ENCODE peak calls at places on chromosomes 2 and 18, in seven cellular contexts. R is NCI-H1092, I is NCI-H510A treated with DMSO at 0.1 percent for 48 hours, V is cardiac muscle cell, X is colonic mucosa, J is AG04450, N is T-helper 9 cell. B is an unnamed sample.

GRCh38 chr2:226077031-226077430 is 677.5 kb downstream of the NYAP2 start:
- DNase-seq in N (no peak), R (no peak), V (no peak), J (peak; percentile 51), X (no peak), I (no peak), B (no peak)

GRCh38 chr18:34509163-34509562 is 200.9 kb upstream of the DTNA start:
- DNase-seq in V (no peak), I (no peak), R (no peak), J (no peak), X (no peak), N (no peak), B (no peak)

GRCh38 chr2:225487901-225488416 is 88.4 kb downstream of the NYAP2 start:
- DNase-seq in N (no peak), I (no peak), X (no peak), R (no peak), V (no peak), J (no peak), B (no peak)

GRCh38 chr2:41521191-41521590 is 526.6 kb upstream of the PKDCC start:
- DNase-seq in V (no peak), I (no peak), N (no peak), X (no peak), J (no peak), R (no peak), B (no peak)

GRCh38 chr2:202695166-202695565 is 60.4 kb downstream of the FAM117B start:
- DNase-seq in X (no peak), J (peak; percentile 27), V (no peak), I (no peak), N (no peak), R (no peak), B (no peak)

GRCh38 chr2:41853427-41854191 is 194.2 kb upstream of the PKDCC start:
- DNase-seq in I (peak; percentile 43), V (peak; percentile 76), N (no peak), J (peak; percentile 39), X (peak; percentile 69), R (peak; percentile 5), B (peak; percentile 23)

GRCh38 chr2:127420039-127420864 is 2.0 kb downstream of the PROC start:
- DNase-seq in J (no peak), I (no peak), R (no peak), N (no peak), V (no peak), X (no peak), B (no peak)

GRCh38 chr2:236968101-236968886 is 117.4 kb upstream of the COPS8 start:
- DNase-seq in I (no peak), V (no peak), R (no peak), X (peak; percentile 70), N (peak; percentile 40), J (no peak), B (no peak)

GRCh38 chr2:176546550-176546949 is 277.3 kb downstream of the MTX2 start:
- DNase-seq in R (no peak), X (no peak), N (no peak), I (no peak), J (no peak), V (peak; percentile 65), B (no peak)

GRCh38 chr18:3983351-3983969 is 471.6 kb downstream of the DLGAP1 start:
- DNase-seq in J (peak; percentile 33), R (no peak), X (no peak), I (no peak), N (no peak), V (no peak), B (peak; percentile 59)

GRCh38 chr2:1283020-1283801 is 130.1 kb upstream of the TPO start:
- DNase-seq in N (no peak), R (no peak), I (no peak), V (no peak), X (no peak), J (no peak), B (no peak)

GRCh38 chr2:66547113-66547512 is 112.2 kb downstream of the MEIS1 start:
- DNase-seq in R (no peak), N (no peak), V (no peak), X (no peak), I (no peak), J (no peak), B (no peak)

GRCh38 chr2:128321421-128321775 is 2.7 kb upstream of the HS6ST1 start:
- DNase-seq in I (no peak), V (no peak), R (no peak), X (no peak), N (no peak), J (no peak), B (no peak)

GRCh38 chr2:225274751-225275150 is 124.8 kb upstream of the NYAP2 start:
- DNase-seq in R (peak; percentile 56), V (no peak), N (no peak), X (no peak), I (peak; percentile 11), J (peak; percentile 15), B (no peak)

GRCh38 chr2:29014331-29014730 is 33.2 kb downstream of the TOGARAM2 start:
- DNase-seq in X (no peak), N (no peak), J (no peak), I (no peak), V (no peak), R (no peak), B (no peak)

GRCh38 chr2:241133436-241133820 is 15.8 kb downstream of the PASK start:
- DNase-seq in N (no peak), X (no peak), V (no peak), R (no peak), I (no peak), J (no peak), B (no peak)

GRCh38 chr2:71759056-71759455 is 305.7 kb downstream of the DYSF start:
- DNase-seq in R (no peak), J (no peak), X (no peak), V (no peak), I (no peak), N (no peak), B (no peak)

GRCh38 chr18:71131918-71132317 is 843.1 kb downstream of the SOCS6 start:
- DNase-seq in R (no peak), I (no peak), J (no peak), N (no peak), X (no peak), V (no peak), B (no peak)

GRCh38 chr18:55522011-55522410 is 66.0 kb downstream of the TCF4 start:
- DNase-seq in X (peak; percentile 35), R (no peak), V (no peak), N (no peak), J (no peak), I (no peak), B (peak; percentile 81)

GRCh38 chr2:8803658-8804379 is 33.6 kb downstream of the KIDINS220 start:
- DNase-seq in V (peak; percentile 20), I (peak; percentile 79), J (peak; percentile 74), X (peak; percentile 59), N (no peak), R (no peak), B (peak; percentile 92)

GRCh38 chr2:240626531-240627300 is 1.4 kb downstream of the GPR35 start:
- DNase-seq in J (no peak), N (no peak), R (no peak), V (no peak), I (no peak), X (no peak), B (no peak)

GRCh38 chr2:71846669-71847291 is 300.9 kb downstream of the CYP26B1 start:
- DNase-seq in J (no peak), V (no peak), R (no peak), I (no peak), X (no peak), N (no peak), B (no peak)

GRCh38 chr18:48622911-48623431 is 84.1 kb downstream of the CTIF start:
- DNase-seq in J (no peak), N (no peak), V (no peak), I (no peak), X (no peak), R (no peak), B (no peak)

GRCh38 chr18:46073474-46074331 is 1.6 kb upstream of the PSTPIP2 start:
- DNase-seq in X (peak; percentile 70), N (no peak), I (peak; percentile 58), R (peak; percentile 59), J (no peak), V (peak; percentile 67), B (peak; percentile 91)

GRCh38 chr18:58863539-58864145 is 1.0 kb upstream of the ZNF532 start:
- DNase-seq in X (peak; percentile 65), V (peak; percentile 78), I (no peak), J (no peak), R (peak; percentile 70), N (peak; percentile 16), B (peak; percentile 62)

B was measured in erythroblast.